ENCODE peak calls at places on chromosomes 4 and X, in seven cellular contexts. C is HepG2, X is HCT116, I is PC-9, F is Peyer's patch, A is pancreas, Q is breast epithelium. Z is an unnamed sample. For H3K4me1, the result is how much of the 10 kb centered on the place peaks cover.

GRCh38 chr4:137998666-137999429 is 243.3 kb downstream of the SLC7A11 start:
- DNase-seq in X (no peak), F (no peak), Q (no peak), C (no peak), A (no peak), I (no peak), Z (no peak)

GRCh38 chrX:37349131-37350033 is at the start of gene PRRG1:
- DNase-seq in F (peak), A (peak), C (peak), X (peak), I (peak), Q (peak), Z (peak)

GRCh38 chr4:22071749-22072148 is 123.2 kb upstream of the KCNIP4 start:
- DNase-seq in I (no peak), C (no peak), Q (no peak), F (no peak), A (no peak), X (no peak), Z (no peak)

GRCh38 chr4:1534076-1534872 is 128.0 kb upstream of the NKX1-1 start:
- DNase-seq in X (no peak), Q (no peak), F (no peak), A (peak), C (no peak), I (no peak), Z (no peak)

GRCh38 chr4:156312261-156312847 is 358.7 kb upstream of the CTSO start:
- DNase-seq in C (no peak), X (no peak), I (no peak), Q (no peak), A (no peak), F (no peak), Z (peak)

GRCh38 chr4:186644737-186645261 is 78.9 kb downstream of the FAT1 start:
- DNase-seq in I (no peak), Q (no peak), A (peak), C (peak), F (no peak), X (no peak), Z (peak)

GRCh38 chr4:24930136-24930535 is 17.3 kb upstream of the CCDC149 start:
- DNase-seq in F (no peak), C (no peak), A (no peak), I (no peak), X (no peak), Q (no peak), Z (no peak)

GRCh38 chrX:152927858-152928760 is 30.2 kb downstream of the ZNF185 start:
- DNase-seq in X (no peak), C (no peak), Q (no peak), A (no peak), F (no peak), I (no peak), Z (no peak)

GRCh38 chr4:101846550-101846949 is 56.0 kb downstream of the BANK1 start:
- DNase-seq in F (no peak), I (no peak), C (no peak), A (no peak), Q (no peak), X (no peak), Z (no peak)

GRCh38 chr4:21915761-21916160 is 32.8 kb downstream of the KCNIP4 start:
- DNase-seq in Q (no peak), F (no peak), X (no peak), A (no peak), C (no peak), I (no peak), Z (no peak)

GRCh38 chrX:19886375-19886774 is 1.0 kb downstream of the SH3KBP1 start:
- DNase-seq in C (peak), A (no peak), F (no peak), X (no peak), I (no peak), Q (no peak), Z (no peak)

GRCh38 chr4:188297873-188298272 is 158.6 kb downstream of the TRIML1 start:
- DNase-seq in I (no peak), C (no peak), X (no peak), A (no peak), F (no peak), Q (no peak), Z (no peak)

GRCh38 chrX:24377195-24377594 is 16.8 kb downstream of the SUPT20HL1 start:
- DNase-seq in F (no peak), A (no peak), I (no peak), Q (no peak), X (no peak), C (no peak), Z (no peak)

DNA sequence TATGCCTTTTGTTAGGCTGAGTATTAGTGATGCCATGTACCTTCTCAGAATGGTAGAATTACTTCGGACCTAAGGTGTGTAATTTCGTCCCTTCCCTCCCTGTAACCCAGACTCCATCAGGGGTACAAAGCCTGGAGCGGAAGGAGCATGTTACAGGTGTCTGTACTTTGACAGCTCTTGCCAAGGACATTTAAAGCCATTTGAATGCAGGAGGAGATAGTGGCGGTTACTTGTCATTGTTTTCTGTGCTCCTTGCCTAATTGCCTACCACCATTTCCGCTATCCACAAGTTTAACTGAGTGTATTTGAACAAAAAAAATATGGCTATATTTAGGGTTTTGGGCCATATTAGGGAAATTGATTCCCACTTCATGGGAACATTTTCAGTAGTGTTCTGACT is 1.8 kb downstream of the FNIP2 start:
- DNase-seq in C (no peak), X (no peak), Q (no peak), I (no peak), A (no peak), F (no peak), Z (no peak)
- H3K4me1 ChIP-seq in C (half or more), X (under half), Q (under half), I (under half), A (under half), F (under half), Z (under half)

GRCh38 chr4:36215627-36216026 is 28.7 kb downstream of the ARAP2 start:
- DNase-seq in C (no peak), A (no peak), I (no peak), Q (no peak), F (no peak), X (no peak), Z (no peak)
- H3K4me1 ChIP-seq in C (under half), A (under half), I (under half), Q (under half), F (under half), X (under half), Z (under half)

GRCh38 chr4:163482197-163482596 is 8.6 kb upstream of the TKTL2 start:
- DNase-seq in Q (no peak), X (no peak), F (no peak), A (no peak), I (no peak), C (no peak), Z (no peak)
- H3K4me1 ChIP-seq in Q (under half), X (under half), F (under half), A (under half), I (under half), C (under half), Z (under half)

DNA sequence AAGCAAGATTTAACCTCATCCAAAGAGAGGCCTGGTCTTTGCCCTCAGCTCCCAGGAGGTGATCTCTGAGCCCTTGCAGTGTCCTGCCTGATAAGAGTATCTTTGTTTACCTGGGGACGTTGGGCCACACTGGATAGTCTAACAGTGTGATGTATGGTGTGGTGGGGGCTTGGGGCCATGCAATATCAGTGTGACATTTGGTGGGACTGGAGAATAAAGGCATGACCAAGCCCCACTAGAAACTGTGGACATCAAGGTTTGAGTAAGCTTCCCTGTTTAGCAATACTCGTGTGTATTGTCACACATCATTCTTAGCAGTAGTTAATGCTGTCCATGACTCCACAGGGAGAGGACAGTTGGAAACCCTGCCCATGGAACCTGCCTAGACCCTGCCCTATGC is 34.4 kb downstream of the BBS12 start:
- DNase-seq in A (no peak), C (peak), F (no peak), X (no peak), I (no peak), Q (no peak), Z (no peak)
- H3K4me1 ChIP-seq in A (under half), C (half or more), F (under half), X (under half), I (under half), Q (under half), Z (under half)

GRCh38 chr4:108555701-108556100 is 64.7 kb upstream of the RPL34 start:
- DNase-seq in Q (no peak), A (no peak), F (no peak), C (no peak), X (no peak), I (no peak), Z (no peak)
- H3K4me1 ChIP-seq in Q (under half), A (under half), F (under half), C (under half), X (under half), I (under half), Z (under half)

GRCh38 chrX:123085311-123085940 is 98.7 kb upstream of the GRIA3 start:
- DNase-seq in Q (no peak), X (no peak), A (no peak), I (no peak), C (peak), F (no peak), Z (no peak)

GRCh38 chrX:123080065-123080464 is 104.0 kb upstream of the GRIA3 start:
- DNase-seq in C (no peak), F (no peak), A (no peak), I (no peak), X (no peak), Q (no peak), Z (no peak)

GRCh38 chrX:123083924-123084323 is 100.2 kb upstream of the GRIA3 start:
- DNase-seq in X (no peak), C (no peak), A (no peak), F (no peak), Q (no peak), I (no peak), Z (no peak)

GRCh38 chrX:123084797-123085196 is 99.3 kb upstream of the GRIA3 start:
- DNase-seq in F (no peak), X (no peak), A (no peak), I (no peak), C (peak), Q (no peak), Z (no peak)

GRCh38 chrX:123081766-123082165 is 102.3 kb upstream of the GRIA3 start:
- DNase-seq in I (no peak), Q (no peak), F (no peak), C (no peak), A (no peak), X (no peak), Z (no peak)
- H3K4me1 ChIP-seq in I (under half), Q (under half), F (under half), C (half or more), A (under half), X (under half), Z (under half)

GRCh38 chr4:128574706-128575105 is 234.8 kb upstream of the JADE1 start:
- DNase-seq in I (no peak), A (peak), X (peak), C (peak), Q (no peak), F (peak), Z (peak)
- H3K4me1 ChIP-seq in I (under half), A (under half), X (under half), C (under half), Q (under half), F (under half), Z (under half)